ENCODE peak calls at places on chromosomes 16 and 17, in four cellular contexts. N, Y, L and X are unnamed samples.

GRCh38 chr16:26856271-26856670 is 210.5 kb upstream of the C16orf82 start:
- DNase-seq in N (no peak), Y (no peak), L (no peak), X (no peak)

GRCh38 chr16:29774730-29775129 is 3.3 kb upstream of the ZG16 start:
- DNase-seq in N (no peak), Y (no peak), L (no peak), X (no peak)

GRCh38 chr16:55301385-55302008 is 22.5 kb upstream of the IRX6 start:
- DNase-seq in N (no peak), Y (no peak), L (no peak), X (no peak)

GRCh38 chr17:68963958-68964357 is 8.8 kb upstream of the ABCA8 start:
- DNase-seq in N (no peak), Y (no peak), L (no peak), X (no peak)

GRCh38 chr16:22844426-22844825 is 30.5 kb downstream of the HS3ST2 start:
- DNase-seq in N (no peak), Y (no peak), L (no peak), X (no peak)

GRCh38 chr17:47252209-47252608 is 1.4 kb upstream of the ITGB3 start:
- DNase-seq in N (no peak), Y (no peak), L (no peak), X (no peak)

GRCh38 chr17:43556292-43556691 is 10.2 kb upstream of the ETV4 start:
- DNase-seq in N (no peak), Y (peak; percentile 79), L (peak; percentile 71), X (no peak)

GRCh38 chr16:24773771-24774427 is 44.4 kb downstream of the TNRC6A start:
- DNase-seq in N (no peak), Y (no peak), L (no peak), X (no peak)

GRCh38 chr17:50689956-50690886 is 17.5 kb downstream of the ANKRD40 start:
- DNase-seq in N (peak; percentile 53), Y (no peak), L (no peak), X (no peak)

GRCh38 chr17:51807460-51807859 is 351.1 kb downstream of the CA10 start:
- DNase-seq in N (no peak), Y (no peak), L (no peak), X (no peak)

GRCh38 chr17:6306820-6307219 is 128.1 kb downstream of the AIPL1 start:
- DNase-seq in N (no peak), Y (no peak), L (no peak), X (no peak)

GRCh38 chr17:70187383-70187782 is 18.1 kb downstream of the KCNJ2 start:
- DNase-seq in N (no peak), Y (no peak), L (peak; percentile 36), X (no peak)

GRCh38 chr16:88286301-88286923 is 96.3 kb upstream of the ZNF469 start:
- DNase-seq in N (no peak), Y (no peak), L (no peak), X (no peak)

GRCh38 chr17:80327518-80327917 is 66.9 kb downstream of the RNF213 start:
- DNase-seq in N (no peak), Y (no peak), L (no peak), X (no peak)

GRCh38 chr16:23786964-23787571 is 32.2 kb downstream of the CHP2 start:
- DNase-seq in N (no peak), Y (no peak), L (no peak), X (no peak)

GRCh38 chr16:7791191-7791590 is 458.5 kb downstream of the RBFOX1 start:
- DNase-seq in N (no peak), Y (no peak), L (no peak), X (no peak)

GRCh38 chr17:78355045-78355641 is 4.7 kb downstream of the SOCS3 start:
- DNase-seq in N (no peak), Y (no peak), L (no peak), X (no peak)

GRCh38 chr16:15983898-15984297 is 34.5 kb downstream of the ABCC1 start:
- DNase-seq in N (no peak), Y (no peak), L (no peak), X (no peak)

GRCh38 chr17:50557265-50558029 is 3.1 kb upstream of the CACNA1G start:
- DNase-seq in N (no peak), Y (no peak), L (no peak), X (no peak)

GRCh38 chr16:4891886-4892216 is 44.6 kb downstream of the UBN1 start:
- DNase-seq in N (no peak), Y (no peak), L (no peak), X (no peak)

GRCh38 chr16:85350973-85351372 is 238.7 kb upstream of the CIBAR2 start:
- DNase-seq in N (no peak), Y (peak; percentile 95), L (peak; percentile 95), X (no peak)

GRCh38 chr16:88921603-88921995 is 55.1 kb upstream of the PABPN1L start:
- DNase-seq in N (no peak), Y (no peak), L (no peak), X (no peak)

GRCh38 chr17:34638526-34639260 is 59.3 kb downstream of the TMEM132E start:
- DNase-seq in N (no peak), Y (no peak), L (no peak), X (no peak)

GRCh38 chr17:53227514-53227913 is 595.2 kb upstream of the KIF2B start:
- DNase-seq in N (no peak), Y (no peak), L (no peak), X (no peak)

GRCh38 chr17:80279895-80280294 is 19.2 kb downstream of the RNF213 start:
- DNase-seq in N (no peak), Y (peak; percentile 48), L (no peak), X (no peak)

GRCh38 chr16:58503166-58503862 is 3.4 kb downstream of the NDRG4 start:
- DNase-seq in N (no peak), Y (no peak), L (no peak), X (no peak)

GRCh38 chr17:39077874-39078273 is 73.6 kb downstream of the PLXDC1 start:
- DNase-seq in N (no peak), Y (no peak), L (no peak), X (no peak)

GRCh38 chr17:82566129-82566995 is 46.8 kb downstream of the FOXK2 start:
- DNase-seq in N (no peak), Y (peak; percentile 51), L (no peak), X (no peak)

GRCh38 chr17:7380855-7381683 is at the start of gene TNK1:
- DNase-seq in N (no peak), Y (peak; percentile 90), L (peak; percentile 48), X (no peak)

GRCh38 chr17:4903051-4903818 is at the start of gene CHRNE:
- DNase-seq in N (peak; percentile 74), Y (peak; percentile 92), L (peak; percentile 50), X (peak; percentile 64)

GRCh38 chr16:84042879-84043485 is 387 bp upstream of the SLC38A8 start:
- DNase-seq in N (no peak), Y (no peak), L (no peak), X (no peak)

GRCh38 chr17:32277284-32277683 is 11.7 kb downstream of the RHBDL3 start:
- DNase-seq in N (no peak), Y (no peak), L (no peak), X (no peak)

GRCh38 chr17:32274101-32274500 is 8.5 kb downstream of the RHBDL3 start:
- DNase-seq in N (no peak), Y (no peak), L (no peak), X (no peak)

GRCh38 chr17:32276217-32276616 is 10.6 kb downstream of the RHBDL3 start:
- DNase-seq in N (no peak), Y (no peak), L (no peak), X (no peak)

GRCh38 chr17:32275060-32276042 is 9.7 kb downstream of the RHBDL3 start:
- DNase-seq in N (no peak), Y (no peak), L (peak; percentile 52), X (no peak)

DNA sequence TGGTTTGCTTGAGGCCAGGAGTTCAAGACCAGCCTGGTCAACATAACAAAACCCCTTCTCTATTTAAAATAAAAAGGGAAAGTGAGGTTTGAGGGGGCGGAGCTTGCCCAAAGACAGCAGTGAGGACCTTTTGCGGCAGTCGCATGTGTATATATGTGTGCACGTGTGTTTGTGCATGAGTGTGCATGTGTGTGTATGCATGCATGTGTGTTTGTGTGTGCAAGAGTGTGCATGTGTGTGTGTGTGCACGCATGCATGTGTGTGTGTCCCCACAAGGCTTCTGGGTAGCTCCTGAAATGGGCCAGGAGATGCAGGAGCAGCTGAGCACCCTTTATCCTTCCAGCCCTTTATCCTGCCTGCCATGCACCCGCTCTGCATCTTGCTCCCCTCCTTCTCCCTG is 9.0 kb downstream of the RHBDL3 start:
- DNase-seq in N (no peak), Y (no peak), L (no peak), X (no peak)
- TF ChIP-seq CTCF in N (no peak), Y (no peak), L (no peak), X (no peak)

GRCh38 chr17:44581868-44582267 is 24.6 kb downstream of the FZD2 start:
- DNase-seq in N (no peak), Y (no peak), L (no peak), X (no peak)
- TF ChIP-seq CTCF in N (peak; percentile 16), Y (no peak), L (no peak), X (no peak)

GRCh38 chr16:12178251-12178990 is 201.9 kb downstream of the SNX29 start:
- DNase-seq in N (no peak), Y (no peak), L (no peak), X (no peak)

GRCh38 chr16:12177643-12178042 is 201.1 kb downstream of the SNX29 start:
- DNase-seq in N (no peak), Y (no peak), L (no peak), X (no peak)

GRCh38 chr16:12184419-12184831 is 207.9 kb downstream of the SNX29 start:
- DNase-seq in N (no peak), Y (no peak), L (no peak), X (no peak)

GRCh38 chr16:12185563-12185962 is 209.0 kb downstream of the SNX29 start:
- DNase-seq in N (no peak), Y (no peak), L (no peak), X (no peak)

DNA sequence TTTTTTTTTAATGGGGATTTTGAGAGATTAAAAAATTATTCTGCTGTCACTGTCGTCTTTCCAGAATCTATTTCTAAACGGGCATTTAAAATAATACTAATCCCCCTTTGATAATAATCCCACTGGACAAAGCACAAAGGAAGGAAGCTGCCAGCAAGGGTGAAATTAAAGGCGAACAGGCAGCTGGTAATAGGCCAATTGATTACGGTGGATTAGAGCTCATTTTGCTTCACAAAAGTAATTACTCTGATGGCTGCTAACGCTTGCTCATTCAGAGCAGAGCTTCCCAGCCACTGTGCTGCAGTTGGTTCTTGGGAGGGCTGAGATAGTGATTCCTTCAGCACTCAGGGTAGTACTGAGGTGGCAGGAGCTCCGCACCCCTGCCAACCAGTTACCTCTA is 205.7 kb downstream of the SNX29 start:
- DNase-seq in N (no peak), Y (no peak), L (no peak), X (no peak)
- TF ChIP-seq CTCF in N (no peak), Y (no peak), L (no peak), X (no peak)

DNA sequence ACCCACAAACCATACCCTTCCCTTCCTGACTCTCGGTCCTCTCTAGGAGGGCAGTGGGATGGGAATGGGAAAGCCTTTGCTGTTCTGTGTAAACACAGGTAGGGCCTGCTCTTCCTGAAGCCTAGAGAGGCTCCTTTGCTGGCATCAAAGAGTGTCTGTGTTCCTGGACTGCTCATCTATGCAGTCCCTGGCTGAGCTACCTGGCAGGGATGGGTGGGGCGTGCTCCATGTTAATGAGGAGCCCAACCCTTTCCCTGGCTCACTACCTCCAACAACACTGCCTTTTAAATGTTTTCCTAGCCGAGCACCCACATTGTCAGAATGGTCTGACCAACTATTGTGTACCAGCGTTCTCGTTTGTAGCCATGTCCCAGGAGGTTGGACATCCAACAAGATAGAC is 26.6 kb upstream of the NAGLU start:
- DNase-seq in N (no peak), Y (peak; percentile 62), L (no peak), X (no peak)
- TF ChIP-seq CTCF in N (no peak), Y (no peak), L (no peak), X (no peak)